ENCODE peak calls at places on chromosomes 7 and 10, in eight cellular contexts. V is adrenal gland; X is hepatocyte; O is NCI-H1436; C is stimulated activated naive CD8-positive, alpha-beta T cell treated with anti-CD3 and anti-CD28 coated beads, Interleukin-15, amount 100 ng/mL, for 72 hours; I is NCI-H1092 treated with DMSO at 0.1 percent for 48 hours; E is heart right ventricle; N is HT1080. A is an unnamed sample.

GRCh38 chr7:27149817-27150567 is 2.4 kb downstream of the HOXA3 start:
- DNase-seq in I (no peak), V (peak), C (peak), X (no peak), N (no peak), O (no peak), E (no peak), A (no peak)

GRCh38 chr10:27190508-27190907 is 35.4 kb downstream of the MASTL start:
- DNase-seq in C (no peak), I (no peak), O (no peak), X (no peak), V (no peak), N (no peak), E (no peak), A (no peak)

GRCh38 chr10:43188702-43189101 is 50.5 kb downstream of the CSGALNACT2 start:
- DNase-seq in X (no peak), V (no peak), I (no peak), N (no peak), O (no peak), E (no peak), C (no peak), A (no peak)

GRCh38 chr10:76303682-76304316 is 872.4 kb downstream of the LRMDA start:
- DNase-seq in C (peak), X (peak), V (peak), N (peak), O (peak), E (peak), I (peak), A (no peak)

GRCh38 chr7:42345478-42346299 is 108.7 kb upstream of the GLI3 start:
- DNase-seq in O (no peak), X (no peak), E (no peak), V (no peak), C (no peak), N (no peak), I (no peak), A (no peak)

GRCh38 chr10:122630526-122630925 is 69.1 kb downstream of the C10orf120 start:
- DNase-seq in V (no peak), N (no peak), C (no peak), I (no peak), X (no peak), E (no peak), O (no peak), A (no peak)

GRCh38 chr7:116797611-116798010 is 64.8 kb upstream of the CAPZA2 start:
- DNase-seq in N (no peak), C (no peak), O (no peak), V (no peak), I (no peak), X (no peak), E (no peak), A (no peak)

GRCh38 chr7:39527951-39528350 is 38.3 kb upstream of the YAE1 start:
- DNase-seq in C (no peak), V (no peak), X (no peak), I (no peak), N (peak), E (no peak), O (no peak), A (no peak)

GRCh38 chr7:107931740-107932515 is 40.9 kb downstream of the DLD start:
- DNase-seq in N (no peak), X (no peak), I (no peak), V (no peak), E (no peak), O (no peak), C (no peak), A (no peak)

GRCh38 chr7:155458317-155459132 is 596 bp downstream of the EN2 start:
- DNase-seq in X (no peak), O (no peak), C (no peak), N (no peak), E (no peak), I (peak), V (no peak), A (no peak)

GRCh38 chr7:70545214-70545613 is 586.7 kb upstream of the GALNT17 start:
- DNase-seq in C (no peak), O (no peak), N (no peak), E (no peak), V (no peak), X (no peak), I (no peak), A (no peak)

GRCh38 chr10:77873558-77874380 is 52.8 kb downstream of the DLG5 start:
- DNase-seq in I (no peak), C (peak), X (peak), E (no peak), O (peak), V (peak), N (peak), A (no peak)

GRCh38 chr7:23268167-23268566 is 21.6 kb downstream of the GPNMB start:
- DNase-seq in N (no peak), X (no peak), V (no peak), C (no peak), O (no peak), E (no peak), I (no peak), A (no peak)

GRCh38 chr7:70092314-70093303 is 494.3 kb downstream of the AUTS2 start:
- DNase-seq in I (peak), E (peak), X (peak), N (peak), V (no peak), C (no peak), O (peak), A (no peak)